ENCODE peak calls at places on chromosome 6, in six cellular contexts. V is left lung; H is AG08396; P is effector memory CD4-positive, alpha-beta T cell; L is HAP-1; E is Panc1. S is an unnamed sample.

GRCh38 chr6:104957301-104958177 is 632 bp downstream of the LIN28B start:
- DNase-seq in V (no peak), H (no peak), P (no peak), L (peak), E (no peak), S (no peak)

GRCh38 chr6:122289721-122290501 is 109.5 kb upstream of the HSF2 start:
- DNase-seq in V (no peak), H (peak), P (no peak), L (no peak), E (peak), S (peak)

GRCh38 chr6:166474721-166475565 is 92.2 kb upstream of the MPC1 start:
- DNase-seq in V (peak), H (no peak), P (no peak), L (no peak), E (no peak), S (no peak)

GRCh38 chr6:5471044-5471443 is 209.7 kb downstream of the FARS2 start:
- DNase-seq in V (no peak), H (peak), P (peak), L (peak), E (peak), S (peak)

GRCh38 chr6:153947817-153948447 is 91.1 kb upstream of the OPRM1 start:
- DNase-seq in V (no peak), H (peak), P (no peak), L (peak), E (peak), S (peak)

GRCh38 chr6:119978274-119978889 is 628.8 kb upstream of the MAN1A1 start:
- DNase-seq in V (no peak), H (no peak), P (no peak), L (peak), E (no peak), S (peak)

GRCh38 chr6:39508513-39508912 is 186.0 kb upstream of the KCNK16 start:
- DNase-seq in V (no peak), H (no peak), P (no peak), L (peak), E (no peak), S (no peak)

GRCh38 chr6:90197854-90198496 is 98.7 kb downstream of the BACH2 start:
- DNase-seq in V (no peak), H (no peak), P (no peak), L (no peak), E (no peak), S (peak)

GRCh38 chr6:97399208-97399607 is 116.2 kb upstream of the MMS22L start:
- DNase-seq in V (no peak), H (no peak), P (no peak), L (no peak), E (no peak), S (no peak)

GRCh38 chr6:36028887-36029324 is 1.3 kb downstream of the MAPK14 start:
- DNase-seq in V (peak), H (peak), P (peak), L (peak), E (peak), S (peak)

GRCh38 chr6:11785449-11785951 is 6.9 kb upstream of the ADTRP start:
- DNase-seq in V (no peak), H (no peak), P (no peak), L (no peak), E (no peak), S (no peak)

GRCh38 chr6:163415620-163416379 is 1.3 kb downstream of the QKI start:
- DNase-seq in V (peak), H (peak), P (peak), L (peak), E (no peak), S (peak)

GRCh38 chr6:52115145-52115741 is 27.8 kb upstream of the PKHD1 start:
- DNase-seq in V (no peak), H (no peak), P (no peak), L (no peak), E (no peak), S (no peak)

GRCh38 chr6:35449287-35449881 is 2.8 kb upstream of the FANCE start:
- DNase-seq in V (no peak), H (peak), P (no peak), L (peak), E (no peak), S (peak)

GRCh38 chr6:20540683-20541082 is 6.4 kb downstream of the CDKAL1 start:
- DNase-seq in V (no peak), H (no peak), P (no peak), L (no peak), E (no peak), S (peak)

GRCh38 chr6:111471958-111472357 is 11.1 kb downstream of the REV3L start:
- DNase-seq in V (no peak), H (no peak), P (no peak), L (no peak), E (no peak), S (no peak)

GRCh38 chr6:17986656-17987575 is 519 bp downstream of the KIF13A start:
- DNase-seq in V (peak), H (peak), P (no peak), L (peak), E (no peak), S (peak)

GRCh38 chr6:83044211-83044768 is 21.4 kb downstream of the UBE3D start:
- DNase-seq in V (no peak), H (no peak), P (no peak), L (no peak), E (no peak), S (no peak)

GRCh38 chr6:14472964-14473363 is 355.4 kb downstream of the CD83 start:
- DNase-seq in V (no peak), H (no peak), P (no peak), L (no peak), E (no peak), S (peak)

GRCh38 chr6:155341130-155341828 is 27.0 kb upstream of the TFB1M start:
- DNase-seq in V (no peak), H (peak), P (no peak), L (no peak), E (no peak), S (peak)

GRCh38 chr6:20564269-20564668 is 30.0 kb downstream of the CDKAL1 start:
- DNase-seq in V (no peak), H (peak), P (no peak), L (no peak), E (no peak), S (peak)

GRCh38 chr6:67889682-67889995 is 745.4 kb upstream of the ADGRB3 start:
- DNase-seq in V (no peak), H (no peak), P (no peak), L (no peak), E (no peak), S (peak)

GRCh38 chr6:155078331-155078745 is 83.2 kb downstream of the TIAM2 start:
- DNase-seq in V (no peak), H (no peak), P (no peak), L (no peak), E (no peak), S (no peak)

GRCh38 chr6:157137501-157137900 is 185.8 kb downstream of the TMEM242 start:
- DNase-seq in V (no peak), H (no peak), P (no peak), L (no peak), E (no peak), S (peak)

GRCh38 chr6:137589067-137589848 is 95.1 kb upstream of the OLIG3 start:
- DNase-seq in V (no peak), H (peak), P (peak), L (peak), E (no peak), S (peak)

GRCh38 chr6:143575440-143575839 is 63.9 kb upstream of the FUCA2 start:
- DNase-seq in V (no peak), H (peak), P (peak), L (peak), E (peak), S (peak)

GRCh38 chr6:36590237-36590636 is 3.9 kb upstream of the SRSF3 start:
- DNase-seq in V (no peak), H (peak), P (no peak), L (no peak), E (no peak), S (peak)

GRCh38 chr6:146515212-146515611 is 28.4 kb upstream of the RAB32 start:
- DNase-seq in V (no peak), H (no peak), P (no peak), L (no peak), E (no peak), S (no peak)

GRCh38 chr6:81744136-81744535 is 8.3 kb downstream of the TENT5A start:
- DNase-seq in V (no peak), H (no peak), P (no peak), L (no peak), E (no peak), S (no peak)

GRCh38 chr6:49550413-49551125 is at the start of gene C6orf141:
- DNase-seq in V (peak), H (no peak), P (no peak), L (peak), E (no peak), S (peak)

GRCh38 chr6:118350881-118351430 is 197.1 kb upstream of the PLN start:
- DNase-seq in V (no peak), H (peak), P (no peak), L (no peak), E (no peak), S (no peak)

S was measured in choroid plexus epithelial cell.